ENCODE peak calls at places on chromosome 21, in nine cellular contexts. U, B, P, M, K, T, F, Y and V are unnamed samples.
A peak's percentile ranks its signal among the peaks of the same experiment; 100 is the strongest.

GRCh38 chr21:37367301-37367757 is 756 bp downstream of the DYRK1A start:
- DNase-seq in U (no peak), M (no peak), K (no peak), P (no peak), T (no peak), B (no peak), Y (no peak), F (no peak), V (no peak)

GRCh38 chr21:15742052-15742451 is 12.3 kb downstream of the USP25 start:
- DNase-seq in T (no peak), Y (no peak), F (no peak), U (no peak), M (no peak), P (peak; percentile 12), K (peak; percentile 12), B (no peak), V (no peak)

GRCh38 chr21:34128674-34129038 is 55.3 kb downstream of the MRPS6 start:
- DNase-seq in Y (no peak), T (no peak), M (no peak), U (peak; percentile 30), F (no peak), P (no peak), K (no peak), B (no peak), V (no peak)

GRCh38 chr21:35426897-35427296 is 377.8 kb upstream of the RUNX1 start:
- DNase-seq in Y (no peak), U (no peak), B (no peak), P (no peak), F (no peak), M (no peak), T (no peak), K (no peak), V (no peak)

GRCh38 chr21:33206771-33207290 is 22.9 kb upstream of the IFNAR2 start:
- DNase-seq in F (no peak), P (no peak), K (no peak), M (no peak), B (no peak), U (no peak), T (no peak), Y (no peak), V (no peak)

GRCh38 chr21:36569511-36569910 is 89.6 kb upstream of the CLDN14 start:
- DNase-seq in M (no peak), B (no peak), K (no peak), F (no peak), U (no peak), Y (no peak), P (no peak), T (no peak), V (no peak)

GRCh38 chr21:14569026-14569425 is 22.9 kb upstream of the SAMSN1 start:
- DNase-seq in F (no peak), T (no peak), Y (no peak), M (no peak), U (no peak), B (no peak), K (no peak), P (no peak), V (no peak)

GRCh38 chr21:25625036-25625435 is 14.0 kb upstream of the JAM2 start:
- DNase-seq in U (no peak), M (no peak), T (no peak), F (no peak), B (no peak), P (peak; percentile 28), Y (no peak), K (peak; percentile 47), V (no peak)

GRCh38 chr21:26804895-26805609 is 40.2 kb downstream of the ADAMTS1 start:
- DNase-seq in B (no peak), F (no peak), M (no peak), T (no peak), U (peak; percentile 12), P (peak; percentile 22), K (peak; percentile 69), Y (no peak), V (no peak)

GRCh38 chr21:43335119-43335518 is 91.8 kb downstream of the SIK1 start:
- DNase-seq in T (no peak), F (no peak), Y (no peak), K (no peak), P (no peak), U (no peak), M (no peak), B (no peak), V (no peak)

GRCh38 chr21:43333301-43334062 is 93.4 kb downstream of the SIK1 start:
- DNase-seq in P (peak; percentile 90), B (peak; percentile 38), K (peak; percentile 96), M (peak; percentile 63), Y (peak; percentile 75), F (peak; percentile 62), T (no peak), U (peak; percentile 79), V (peak; percentile 93)

GRCh38 chr21:43332461-43332860 is 94.5 kb downstream of the SIK1 start:
- DNase-seq in K (no peak), T (no peak), B (no peak), Y (no peak), F (no peak), P (no peak), M (no peak), U (no peak), V (no peak)

GRCh38 chr21:43332872-43333300 is 94.0 kb downstream of the SIK1 start:
- DNase-seq in B (no peak), P (no peak), K (peak; percentile 51), F (no peak), U (no peak), Y (no peak), M (no peak), T (no peak), V (no peak)

DNA sequence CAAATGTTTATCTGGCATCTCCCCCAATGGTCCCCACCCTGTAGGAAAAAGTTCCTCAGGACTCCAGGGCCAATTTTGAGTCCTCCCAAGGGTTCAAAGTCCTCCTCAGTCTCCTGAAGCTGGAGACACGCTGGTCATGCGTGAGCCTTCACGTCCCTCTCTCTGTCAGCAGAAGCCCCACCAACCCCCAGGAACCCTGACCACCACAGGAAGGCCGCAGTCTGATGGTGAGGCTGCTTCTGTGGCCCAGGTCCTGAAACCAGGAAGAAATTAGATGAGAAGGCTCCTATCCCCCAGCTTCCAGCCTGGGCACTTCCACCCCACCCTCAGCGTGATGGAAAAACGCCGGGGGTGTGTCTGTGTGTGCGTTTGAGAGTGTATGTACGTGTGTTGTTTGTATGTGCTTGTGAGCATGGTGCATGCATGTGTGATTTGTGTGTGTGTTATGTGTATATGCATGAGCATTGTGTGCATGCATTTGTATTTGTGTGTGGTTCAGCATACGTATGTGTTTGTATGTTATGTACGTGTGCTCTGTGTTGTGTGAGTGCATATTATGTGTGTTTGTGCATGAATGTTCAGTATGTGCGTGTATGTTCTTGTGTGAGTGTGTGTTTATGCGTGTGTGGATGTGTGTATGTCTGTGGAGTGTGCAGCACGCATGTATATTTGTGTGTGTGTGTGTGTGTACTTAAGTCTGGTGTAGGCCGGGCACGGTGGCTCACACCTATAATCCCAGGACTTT is 92.5 kb downstream of the SIK1 start:
- DNase-seq in K (no peak), F (no peak), M (no peak), T (no peak), Y (no peak), U (no peak), P (no peak), B (no peak), V (no peak)
- H3K27ac ChIP-seq in K (peak overlapping the region; percentile 90), F (peak overlapping the region; percentile 78), M (no peak overlapping the region), T (no peak overlapping the region), Y (peak overlapping the region; percentile 97), U (peak overlapping the region; percentile 95), P (peak overlapping the region; percentile 96), B (no peak overlapping the region), V (peak overlapping the region; percentile 96)

GRCh38 chr21:46161800-46162592 is 6.6 kb upstream of the FTCD start:
- DNase-seq in U (no peak), T (peak; percentile 12), P (no peak), Y (no peak), B (no peak), K (no peak), M (no peak), F (no peak), V (no peak)

GRCh38 chr21:46161180-46161799 is 5.9 kb upstream of the FTCD start:
- DNase-seq in K (no peak), Y (no peak), U (no peak), F (no peak), P (no peak), M (no peak), B (no peak), T (peak; percentile 16), V (no peak)

GRCh38 chr21:46165099-46165498 is 9.7 kb upstream of the FTCD start:
- DNase-seq in F (no peak), T (no peak), U (no peak), M (no peak), Y (no peak), B (no peak), P (no peak), K (no peak), V (no peak)

GRCh38 chr21:46160563-46161179 is 5.3 kb upstream of the FTCD start:
- DNase-seq in U (no peak), Y (no peak), B (no peak), F (no peak), P (no peak), K (no peak), M (no peak), T (peak; percentile 9), V (no peak)

GRCh38 chr21:46163375-46163774 is 8.0 kb upstream of the FTCD start:
- DNase-seq in M (no peak), F (no peak), B (no peak), U (no peak), Y (no peak), K (no peak), P (no peak), T (no peak), V (no peak)
- H3K27ac ChIP-seq in M (no peak overlapping the region), F (no peak overlapping the region), B (no peak overlapping the region), U (no peak overlapping the region), Y (no peak overlapping the region), K (no peak overlapping the region), P (no peak overlapping the region), T (no peak overlapping the region), V (no peak overlapping the region)

GRCh38 chr21:42526379-42526727 is 12.7 kb downstream of the SLC37A1 start:
- DNase-seq in U (peak; percentile 56), T (peak; percentile 93), B (peak; percentile 39), P (no peak), M (no peak), F (no peak), Y (no peak), K (no peak), V (no peak)
- H3K27ac ChIP-seq in U (no peak overlapping the region), T (peak overlapping the region; percentile 82), B (peak overlapping the region; percentile 52), P (no peak overlapping the region), M (no peak overlapping the region), F (peak overlapping the region; percentile 13), Y (no peak overlapping the region), K (no peak overlapping the region), V (no peak overlapping the region)

GRCh38 chr21:45328198-45329087 is 40.7 kb upstream of the POFUT2 start:
- DNase-seq in K (no peak), M (no peak), Y (no peak), U (no peak), T (no peak), B (peak; percentile 13), P (no peak), F (no peak), V (no peak)
- H3K27ac ChIP-seq in K (peak overlapping the region; percentile 75), M (no peak overlapping the region), Y (peak overlapping the region; percentile 88), U (peak overlapping the region; percentile 34), T (no peak overlapping the region), B (no peak overlapping the region), P (no peak overlapping the region), F (no peak overlapping the region), V (no peak overlapping the region)

GRCh38 chr21:41208946-41209345 is 41.0 kb downstream of the BACE2 start:
- DNase-seq in U (no peak), M (no peak), Y (no peak), P (no peak), T (no peak), K (no peak), F (no peak), B (no peak), V (no peak)
- H3K27ac ChIP-seq in U (no peak overlapping the region), M (no peak overlapping the region), Y (no peak overlapping the region), P (no peak overlapping the region), T (no peak overlapping the region), K (no peak overlapping the region), F (no peak overlapping the region), B (no peak overlapping the region), V (no peak overlapping the region)

GRCh38 chr21:21184771-21185528 is 186.7 kb downstream of the NCAM2 start:
- DNase-seq in F (no peak), B (no peak), Y (no peak), T (no peak), M (no peak), P (no peak), K (no peak), U (no peak), V (no peak)
- H3K27ac ChIP-seq in F (no peak overlapping the region), B (no peak overlapping the region), Y (no peak overlapping the region), T (no peak overlapping the region), M (no peak overlapping the region), P (no peak overlapping the region), K (no peak overlapping the region), U (no peak overlapping the region), V (no peak overlapping the region)